ENCODE peak calls at places on chromosome 1, in five cellular contexts. Y, R, F, W and A are unnamed samples.

GRCh38 chr1:171403396-171403795 is 81.9 kb upstream of the PRRC2C start:
- DNase-seq in R (peak; percentile 11), F (peak; percentile 19), W (peak; percentile 24), Y (no peak), A (no peak)

GRCh38 chr1:111290640-111291039 is at the start of gene CHIA:
- DNase-seq in F (no peak), Y (no peak), W (no peak), R (no peak), A (no peak)

GRCh38 chr1:116825735-116826438 is 71.7 kb downstream of the CD2 start:
- DNase-seq in W (no peak), R (no peak), Y (peak; percentile 62), F (no peak), A (no peak)

GRCh38 chr1:34590211-34590623 is 164.6 kb upstream of the GJB5 start:
- DNase-seq in F (peak; percentile 16), W (no peak), R (no peak), Y (no peak), A (no peak)

GRCh38 chr1:212608956-212609700 is 567 bp downstream of the ATF3 start:
- DNase-seq in R (peak; percentile 52), F (peak; percentile 79), W (peak; percentile 77), Y (peak; percentile 33), A (peak; percentile 32)

GRCh38 chr1:153399401-153400055 is 8.7 kb upstream of the S100A8 start:
- DNase-seq in F (no peak), Y (no peak), R (no peak), W (no peak), A (no peak)

GRCh38 chr1:208868554-208868953 is 624.4 kb upstream of the PLXNA2 start:
- DNase-seq in F (peak; percentile 11), W (no peak), R (peak; percentile 41), Y (no peak), A (no peak)

GRCh38 chr1:3903141-3904005 is 3.3 kb upstream of the C1orf174 start:
- DNase-seq in R (no peak), Y (no peak), F (no peak), W (peak; percentile 19), A (no peak)

GRCh38 chr1:228691926-228692325 is 43.4 kb upstream of the RHOU start:
- DNase-seq in Y (peak; percentile 70), R (peak; percentile 61), W (peak; percentile 74), F (peak; percentile 50), A (peak; percentile 40)

GRCh38 chr1:240765732-240766363 is 153.9 kb upstream of the GREM2 start:
- DNase-seq in R (peak; percentile 65), Y (no peak), W (no peak), F (peak; percentile 51), A (no peak)

GRCh38 chr1:192730206-192730605 is 78.6 kb upstream of the RGS2 start:
- DNase-seq in Y (no peak), W (no peak), F (no peak), R (peak; percentile 45), A (no peak)

GRCh38 chr1:224733021-224733911 is 117.1 kb downstream of the CNIH3 start:
- DNase-seq in Y (peak; percentile 60), W (no peak), R (peak; percentile 46), F (peak; percentile 77), A (no peak)

GRCh38 chr1:39153684-39154083 is 50.8 kb upstream of the MACF1 start:
- DNase-seq in R (no peak), W (no peak), F (no peak), Y (no peak), A (no peak)

GRCh38 chr1:116934586-116935207 is 25.0 kb downstream of the PTGFRN start:
- DNase-seq in R (peak; percentile 25), Y (no peak), W (peak; percentile 51), F (no peak), A (peak; percentile 46)

GRCh38 chr1:118871510-118872240 is 116.5 kb downstream of the TBX15 start:
- DNase-seq in R (no peak), Y (no peak), F (no peak), W (no peak), A (no peak)

GRCh38 chr1:5747428-5748285 is 244.6 kb downstream of the NPHP4 start:
- DNase-seq in R (no peak), Y (no peak), W (no peak), F (no peak), A (no peak)

GRCh38 chr1:22203335-22203734 is 60.4 kb upstream of the WNT4 start:
- DNase-seq in F (no peak), W (no peak), Y (no peak), R (no peak), A (no peak)

GRCh38 chr1:212782422-212783154 is 9.0 kb downstream of the NSL1 start:
- DNase-seq in Y (no peak), F (peak; percentile 65), R (peak; percentile 57), W (peak; percentile 72), A (peak; percentile 45)

GRCh38 chr1:21115098-21115760 is 61.5 kb downstream of the EIF4G3 start:
- DNase-seq in R (no peak), W (no peak), F (no peak), Y (no peak), A (no peak)

GRCh38 chr1:221149676-221150075 is 270.4 kb downstream of the HLX start:
- DNase-seq in F (no peak), W (no peak), Y (no peak), R (no peak), A (no peak)

GRCh38 chr1:44359234-44359937 is 4.3 kb upstream of the ERI3 start:
- DNase-seq in Y (no peak), R (no peak), W (no peak), F (peak; percentile 19), A (no peak)

GRCh38 chr1:6423321-6423999 is 1.1 kb upstream of the ESPN start:
- DNase-seq in R (peak; percentile 60), W (peak; percentile 65), Y (peak; percentile 68), F (peak; percentile 74), A (peak; percentile 70)

DNA sequence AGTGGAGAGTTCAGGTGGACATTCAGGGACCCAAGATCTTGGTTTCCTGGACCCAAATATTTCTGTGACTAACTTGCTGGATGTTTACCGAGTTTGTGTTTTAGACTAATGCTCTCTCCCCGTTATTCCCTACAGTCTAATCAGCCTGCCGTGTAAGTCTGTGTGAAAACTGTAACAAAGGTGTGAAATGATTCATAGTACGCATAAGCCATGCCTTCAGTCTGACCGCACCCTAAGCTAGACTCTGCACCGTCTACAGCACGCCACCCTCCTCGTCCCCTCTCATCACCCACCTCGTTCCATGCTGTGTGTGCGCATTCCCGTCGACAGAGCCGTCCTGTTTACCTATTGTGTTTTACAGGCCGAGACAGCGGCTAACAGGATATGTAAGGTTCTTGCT is 50.5 kb downstream of the ACTN2 start:
- DNase-seq in Y (no peak), R (no peak), W (no peak), F (no peak), A (no peak)
- H3K4me3 ChIP-seq in Y (no peak overlapping the region), R (no peak overlapping the region), W (no peak overlapping the region), F (no peak overlapping the region), A (no peak overlapping the region)

GRCh38 chr1:31703431-31704260 is at the start of gene COL16A1:
- DNase-seq in F (peak; percentile 86), Y (peak; percentile 53), W (no peak), R (peak; percentile 82), A (no peak)

GRCh38 chr1:31702836-31703404 is 897 bp downstream of the COL16A1 start:
- DNase-seq in R (peak; percentile 38), Y (no peak), F (peak; percentile 56), W (no peak), A (no peak)

GRCh38 chr1:31704261-31705079 is 653 bp upstream of the COL16A1 start:
- DNase-seq in R (peak; percentile 91), F (peak; percentile 89), W (no peak), Y (peak; percentile 72), A (no peak)

GRCh38 chr1:31706384-31707058 is 2.7 kb upstream of the COL16A1 start:
- DNase-seq in F (peak; percentile 50), R (no peak), W (no peak), Y (no peak), A (no peak)

GRCh38 chr1:31705080-31705866 is 1.5 kb upstream of the COL16A1 start:
- DNase-seq in R (peak; percentile 60), W (peak; percentile 73), Y (peak; percentile 19), F (peak; percentile 82), A (peak; percentile 13)
- H3K4me3 ChIP-seq in R (peak overlapping the region; percentile 94), W (no peak overlapping the region), Y (no peak overlapping the region), F (peak overlapping the region; percentile 84), A (no peak overlapping the region)

GRCh38 chr1:23344111-23344986 is at the start of gene HNRNPR:
- DNase-seq in Y (peak; percentile 100), F (peak; percentile 100), R (peak; percentile 100), W (peak; percentile 100), A (peak; percentile 98)
- H3K4me3 ChIP-seq in Y (peak within 1 kb of the TSS; percentile 98), F (peak within 1 kb of the TSS; percentile 91), R (peak within 1 kb of the TSS; percentile 82), W (peak within 1 kb of the TSS; percentile 79), A (peak within 1 kb of the TSS; percentile 89)

GRCh38 chr1:154962795-154963330 is 1.3 kb upstream of the PYGO2 start:
- DNase-seq in W (no peak), F (no peak), Y (no peak), R (no peak), A (no peak)
- H3K4me3 ChIP-seq in W (peak overlapping the region; percentile 78), F (peak overlapping the region; percentile 79), Y (peak overlapping the region; percentile 70), R (no peak overlapping the region), A (no peak overlapping the region)

GRCh38 chr1:223662943-223663342 is 2.6 kb downstream of the CAPN8 start:
- DNase-seq in W (peak; percentile 28), Y (no peak), F (no peak), R (no peak), A (no peak)
- H3K4me3 ChIP-seq in W (no peak overlapping the region), Y (no peak overlapping the region), F (no peak overlapping the region), R (no peak overlapping the region), A (no peak overlapping the region)

DNA sequence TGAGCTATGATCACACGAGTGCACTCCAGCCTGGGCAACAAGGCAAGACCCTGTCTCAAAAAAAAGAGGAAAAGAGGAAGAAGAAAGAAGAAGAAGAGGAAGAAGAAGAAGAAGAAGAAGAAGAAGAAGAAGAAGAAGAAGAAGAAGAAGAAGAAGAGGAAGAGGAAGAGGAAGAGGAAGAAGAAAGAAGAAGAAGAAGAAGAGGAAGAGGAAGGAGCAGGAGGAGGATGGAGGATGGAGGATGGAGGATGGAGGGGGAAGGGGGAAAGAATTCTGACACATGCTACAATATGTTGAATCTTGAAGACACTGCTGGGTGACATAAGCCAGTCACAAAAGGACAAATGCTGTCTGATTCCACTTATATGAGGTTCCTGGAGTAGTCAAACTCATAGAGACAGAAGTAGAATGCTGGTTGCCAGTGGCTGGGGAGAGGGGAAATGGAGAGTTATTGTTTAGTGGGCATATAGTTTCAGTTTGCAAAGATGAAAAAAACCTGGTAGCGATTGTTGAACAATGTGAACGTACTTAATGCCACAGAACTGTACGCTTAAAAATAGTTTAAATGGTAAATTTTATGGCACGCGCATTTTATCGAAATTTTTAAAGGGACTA is 47.3 kb upstream of the COA6 start:
- DNase-seq in F (no peak), Y (no peak), W (no peak), R (no peak), A (peak; percentile 9)
- H3K4me3 ChIP-seq in F (peak overlapping the region; percentile 56), Y (peak overlapping the region; percentile 19), W (peak overlapping the region; percentile 4), R (no peak overlapping the region), A (peak overlapping the region; percentile 64)